ENCODE peak calls at places on chromosomes 6 and 20, in five cellular contexts. One of them, this sample, is unnamed.

GRCh38 chr6:30317913-30318589 is 8.7 kb upstream of the TRIM39 start:
- DNase-seq in IMR-90: no peak
- DNase-seq in heart left ventricle: no peak
- DNase-seq in OCI-LY7: no peak
- DNase-seq in AG04450: no peak
- DNase-seq in this sample: no peak

GRCh38 chr6:18025591-18025990 is 38.2 kb upstream of the KIF13A start:
- DNase-seq in heart left ventricle: no peak
- DNase-seq in OCI-LY7: no peak
- DNase-seq in AG04450: no peak
- DNase-seq in IMR-90: peak
- DNase-seq in this sample: no peak

GRCh38 chr20:22404609-22405170 is 179.7 kb downstream of the FOXA2 start:
- DNase-seq in AG04450: no peak
- DNase-seq in OCI-LY7: no peak
- DNase-seq in IMR-90: no peak
- DNase-seq in heart left ventricle: no peak
- DNase-seq in this sample: peak

GRCh38 chr6:155158044-155158843 is 105.6 kb upstream of the CLDN20 start:
- DNase-seq in AG04450: no peak
- DNase-seq in OCI-LY7: peak
- DNase-seq in heart left ventricle: no peak
- DNase-seq in IMR-90: peak
- DNase-seq in this sample: peak

GRCh38 chr6:116476021-116476678 is 15.0 kb downstream of the CALHM6 start:
- DNase-seq in AG04450: no peak
- DNase-seq in heart left ventricle: no peak
- DNase-seq in IMR-90: peak
- DNase-seq in OCI-LY7: peak
- DNase-seq in this sample: no peak

GRCh38 chr20:50142812-50143211 is 10.7 kb downstream of the PEDS1 start:
- DNase-seq in IMR-90: no peak
- DNase-seq in heart left ventricle: no peak
- DNase-seq in OCI-LY7: no peak
- DNase-seq in AG04450: no peak
- DNase-seq in this sample: no peak

GRCh38 chr20:49187330-49188100 is 619 bp downstream of the STAU1 start:
- DNase-seq in OCI-LY7: peak
- DNase-seq in AG04450: no peak
- DNase-seq in heart left ventricle: peak
- DNase-seq in IMR-90: no peak
- DNase-seq in this sample: no peak

GRCh38 chr20:41900292-41900691 is 282.1 kb upstream of the CHD6 start:
- DNase-seq in AG04450: no peak
- DNase-seq in heart left ventricle: no peak
- DNase-seq in IMR-90: no peak
- DNase-seq in OCI-LY7: no peak
- DNase-seq in this sample: no peak

GRCh38 chr6:84282566-84282965 is 55.1 kb upstream of the CEP162 start:
- DNase-seq in AG04450: no peak
- DNase-seq in OCI-LY7: no peak
- DNase-seq in IMR-90: peak
- DNase-seq in heart left ventricle: no peak
- DNase-seq in this sample: peak

GRCh38 chr6:20126789-20127653 is 85.2 kb downstream of the MBOAT1 start:
- DNase-seq in IMR-90: peak
- DNase-seq in OCI-LY7: peak
- DNase-seq in heart left ventricle: peak
- DNase-seq in AG04450: peak
- DNase-seq in this sample: peak

GRCh38 chr6:38279945-38280588 is 359.7 kb downstream of the BTBD9 start:
- DNase-seq in IMR-90: no peak
- DNase-seq in heart left ventricle: no peak
- DNase-seq in OCI-LY7: no peak
- DNase-seq in AG04450: no peak
- DNase-seq in this sample: no peak

DNA sequence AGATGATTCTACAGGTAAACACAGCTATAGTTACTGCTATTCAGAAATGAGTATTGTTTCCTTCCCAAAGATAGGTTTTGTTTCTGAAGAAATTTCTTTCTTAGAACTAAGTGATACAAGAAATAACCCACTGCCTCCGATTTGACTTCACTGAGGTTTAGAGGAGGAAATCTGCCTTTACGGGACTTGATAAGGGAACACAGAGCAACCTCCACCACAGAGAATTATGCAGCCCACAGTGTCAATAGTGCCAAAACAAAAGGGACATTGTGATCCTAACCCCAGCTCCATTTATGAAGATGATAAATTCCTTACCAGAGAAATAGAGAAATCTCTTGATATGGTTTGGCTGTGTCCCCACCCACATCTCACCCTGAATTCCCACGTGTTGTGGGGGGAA is 164.6 kb downstream of the ZNF217 start:
- DNase-seq in AG04450: no peak
- DNase-seq in IMR-90: no peak
- DNase-seq in heart left ventricle: no peak
- DNase-seq in OCI-LY7: no peak
- DNase-seq in this sample: no peak
- H3K4me3 ChIP-seq in AG04450: no peak
- H3K4me3 ChIP-seq in IMR-90: no peak
- H3K4me3 ChIP-seq in heart left ventricle: no peak
- H3K4me3 ChIP-seq in OCI-LY7: no peak
- H3K4me3 ChIP-seq in this sample: no peak

GRCh38 chr6:164926686-164927085 is 382.7 kb downstream of the C6orf118 start:
- DNase-seq in OCI-LY7: no peak
- DNase-seq in heart left ventricle: no peak
- DNase-seq in AG04450: no peak
- DNase-seq in IMR-90: no peak
- DNase-seq in this sample: no peak
- TF ChIP-seq CTCF in OCI-LY7: no peak
- TF ChIP-seq CTCF in heart left ventricle: no peak
- TF ChIP-seq CTCF in AG04450: no peak
- TF ChIP-seq CTCF in IMR-90: no peak
- TF ChIP-seq CTCF in this sample: no peak

GRCh38 chr6:77030929-77031674 is 432.2 kb downstream of the HTR1B start:
- DNase-seq in heart left ventricle: no peak
- DNase-seq in OCI-LY7: no peak
- DNase-seq in AG04450: no peak
- DNase-seq in IMR-90: no peak
- DNase-seq in this sample: peak

GRCh38 chr6:77026341-77026740 is 436.9 kb downstream of the HTR1B start:
- DNase-seq in heart left ventricle: no peak
- DNase-seq in OCI-LY7: no peak
- DNase-seq in IMR-90: no peak
- DNase-seq in AG04450: no peak
- DNase-seq in this sample: no peak

GRCh38 chr6:77021778-77022177 is 441.5 kb downstream of the HTR1B start:
- DNase-seq in heart left ventricle: no peak
- DNase-seq in IMR-90: no peak
- DNase-seq in OCI-LY7: no peak
- DNase-seq in AG04450: no peak
- DNase-seq in this sample: no peak

GRCh38 chr6:77021232-77021631 is 442.1 kb downstream of the HTR1B start:
- DNase-seq in OCI-LY7: no peak
- DNase-seq in heart left ventricle: no peak
- DNase-seq in AG04450: no peak
- DNase-seq in IMR-90: no peak
- DNase-seq in this sample: no peak

DNA sequence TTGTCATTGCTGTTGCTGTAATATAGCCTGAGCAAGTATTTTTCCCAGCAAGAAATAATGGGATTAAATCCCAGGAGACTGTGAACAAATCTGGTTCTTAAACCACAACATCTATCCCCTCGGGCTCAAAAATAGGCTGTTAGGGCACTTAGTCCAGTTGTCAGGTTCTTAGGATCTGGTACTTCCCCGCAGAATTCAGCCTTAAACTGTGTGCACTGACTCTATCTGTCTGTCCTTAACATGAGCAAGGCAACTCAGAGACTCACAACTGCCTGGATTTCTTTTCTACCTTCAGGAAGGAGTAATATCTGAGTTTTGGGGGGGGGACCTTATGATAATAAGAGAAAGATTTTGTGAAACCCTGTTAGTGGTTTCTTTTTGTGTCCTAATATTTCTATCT is 437.5 kb downstream of the HTR1B start:
- DNase-seq in heart left ventricle: no peak
- DNase-seq in OCI-LY7: no peak
- DNase-seq in AG04450: no peak
- DNase-seq in IMR-90: no peak
- DNase-seq in this sample: no peak
- H3K4me3 ChIP-seq in heart left ventricle: no peak
- H3K4me3 ChIP-seq in OCI-LY7: no peak
- H3K4me3 ChIP-seq in AG04450: no peak
- H3K4me3 ChIP-seq in IMR-90: no peak
- H3K4me3 ChIP-seq in this sample: no peak

GRCh38 chr6:57019434-57019833 is 27.1 kb upstream of the KIAA1586 start:
- DNase-seq in IMR-90: no peak
- DNase-seq in heart left ventricle: no peak
- DNase-seq in OCI-LY7: no peak
- DNase-seq in AG04450: no peak
- DNase-seq in this sample: no peak
- TF ChIP-seq CTCF in IMR-90: no peak
- TF ChIP-seq CTCF in heart left ventricle: no peak
- TF ChIP-seq CTCF in OCI-LY7: no peak
- TF ChIP-seq CTCF in AG04450: no peak
- TF ChIP-seq CTCF in this sample: no peak

GRCh38 chr6:128512296-128512695 is 8.1 kb downstream of the PTPRK start:
- DNase-seq in OCI-LY7: no peak
- DNase-seq in AG04450: no peak
- DNase-seq in IMR-90: no peak
- DNase-seq in heart left ventricle: no peak
- DNase-seq in this sample: peak
- H3K4me3 ChIP-seq in OCI-LY7: no peak
- H3K4me3 ChIP-seq in AG04450: no peak
- H3K4me3 ChIP-seq in IMR-90: no peak
- H3K4me3 ChIP-seq in heart left ventricle: no peak
- H3K4me3 ChIP-seq in this sample: no peak

GRCh38 chr20:52425253-52425652 is 233.7 kb upstream of the ZFP64 start:
- DNase-seq in AG04450: no peak
- DNase-seq in IMR-90: peak
- DNase-seq in OCI-LY7: no peak
- DNase-seq in heart left ventricle: no peak
- DNase-seq in this sample: peak

GRCh38 chr20:52422574-52423463 is 231.2 kb upstream of the ZFP64 start:
- DNase-seq in AG04450: no peak
- DNase-seq in OCI-LY7: no peak
- DNase-seq in IMR-90: no peak
- DNase-seq in heart left ventricle: no peak
- DNase-seq in this sample: no peak

GRCh38 chr20:52429029-52429428 is 237.4 kb upstream of the ZFP64 start:
- DNase-seq in OCI-LY7: no peak
- DNase-seq in IMR-90: no peak
- DNase-seq in heart left ventricle: no peak
- DNase-seq in AG04450: no peak
- DNase-seq in this sample: no peak

GRCh38 chr20:52427960-52428359 is 236.4 kb upstream of the ZFP64 start:
- DNase-seq in AG04450: no peak
- DNase-seq in heart left ventricle: no peak
- DNase-seq in IMR-90: no peak
- DNase-seq in OCI-LY7: no peak
- DNase-seq in this sample: no peak

DNA sequence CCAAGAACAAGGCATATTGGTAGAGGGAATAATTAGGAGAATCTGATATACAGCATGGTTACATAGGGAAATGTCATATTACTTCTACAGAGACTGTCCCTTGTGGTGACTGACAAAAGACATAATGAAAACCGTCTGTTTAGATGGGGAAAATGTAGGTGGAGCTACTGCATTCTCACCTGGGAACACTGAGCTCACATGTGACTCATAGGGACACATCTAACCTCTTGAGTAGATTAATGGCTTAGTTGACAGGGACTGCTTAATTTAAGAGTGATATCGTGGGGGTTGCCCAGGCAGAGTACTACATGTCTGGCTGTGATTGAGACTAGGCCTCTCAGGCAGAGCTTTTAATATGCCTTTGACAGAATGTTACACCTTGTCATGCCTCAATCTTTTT is 235.3 kb upstream of the ZFP64 start:
- DNase-seq in IMR-90: no peak
- DNase-seq in heart left ventricle: no peak
- DNase-seq in AG04450: no peak
- DNase-seq in OCI-LY7: no peak
- DNase-seq in this sample: no peak
- TF ChIP-seq CTCF in IMR-90: no peak
- TF ChIP-seq CTCF in heart left ventricle: no peak
- TF ChIP-seq CTCF in AG04450: no peak
- TF ChIP-seq CTCF in OCI-LY7: no peak
- TF ChIP-seq CTCF in this sample: no peak

GRCh38 chr6:45445364-45445748 is 67.6 kb upstream of the SUPT3H start:
- DNase-seq in AG04450: no peak
- DNase-seq in OCI-LY7: no peak
- DNase-seq in heart left ventricle: no peak
- DNase-seq in IMR-90: peak
- DNase-seq in this sample: no peak
- H3K4me3 ChIP-seq in AG04450: no peak
- H3K4me3 ChIP-seq in OCI-LY7: no peak
- H3K4me3 ChIP-seq in heart left ventricle: no peak
- H3K4me3 ChIP-seq in IMR-90: no peak
- H3K4me3 ChIP-seq in this sample: no peak

DNA sequence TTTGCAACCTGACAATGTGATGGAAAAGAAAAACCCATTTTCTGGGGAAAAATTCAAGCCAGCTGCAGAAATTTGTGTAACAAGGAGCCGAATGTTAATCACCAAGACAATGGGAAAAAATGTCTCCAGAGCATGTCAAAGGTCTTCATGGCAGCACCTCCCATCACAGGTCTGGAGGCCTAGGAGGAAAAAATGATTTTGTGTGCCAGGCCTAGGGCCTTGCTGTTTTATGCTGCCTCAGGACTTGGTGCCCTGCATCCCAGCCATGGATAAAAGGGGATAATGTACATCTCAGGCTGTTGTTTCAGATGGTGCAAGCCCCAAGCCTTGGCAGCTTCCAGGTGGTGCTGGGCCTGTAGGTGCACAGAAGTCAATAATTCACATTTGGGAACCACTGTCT is 747.7 kb downstream of the C6orf118 start:
- DNase-seq in heart left ventricle: no peak
- DNase-seq in AG04450: no peak
- DNase-seq in IMR-90: no peak
- DNase-seq in OCI-LY7: no peak
- DNase-seq in this sample: no peak
- TF ChIP-seq CTCF in heart left ventricle: no peak
- TF ChIP-seq CTCF in AG04450: no peak
- TF ChIP-seq CTCF in IMR-90: no peak
- TF ChIP-seq CTCF in OCI-LY7: no peak
- TF ChIP-seq CTCF in this sample: no peak

GRCh38 chr6:10193321-10193720 is 221.6 kb downstream of the TFAP2A start:
- DNase-seq in OCI-LY7: no peak
- DNase-seq in heart left ventricle: no peak
- DNase-seq in IMR-90: no peak
- DNase-seq in AG04450: no peak
- DNase-seq in this sample: no peak
- H3K4me3 ChIP-seq in OCI-LY7: no peak
- H3K4me3 ChIP-seq in heart left ventricle: no peak
- H3K4me3 ChIP-seq in IMR-90: no peak
- H3K4me3 ChIP-seq in AG04450: no peak
- H3K4me3 ChIP-seq in this sample: no peak